ENCODE peak calls at places on chromosomes 1 and 21, in eight cellular contexts. A, F, O, Z, Y, P, E and L are unnamed samples.

GRCh38 chr1:62315387-62315786 is 3.8 kb downstream of the KANK4 start:
- DNase-seq in F (no peak), Z (no peak), P (no peak), O (no peak), E (no peak), A (no peak), Y (no peak), L (no peak)

GRCh38 chr1:173332026-173332425 is 124.9 kb upstream of the TNFSF4 start:
- DNase-seq in Y (peak; percentile 73), A (peak; percentile 25), O (no peak), P (no peak), Z (no peak), E (no peak), F (no peak), L (no peak)

GRCh38 chr1:87129038-87129437 is 199.6 kb upstream of the LMO4 start:
- DNase-seq in F (no peak), Y (no peak), A (no peak), Z (no peak), P (no peak), O (no peak), E (no peak), L (no peak)

GRCh38 chr1:154937051-154937987 is 800 bp upstream of the PMVK start:
- DNase-seq in F (peak; percentile 88), Z (peak; percentile 95), Y (peak; percentile 98), O (peak; percentile 94), A (peak; percentile 92), E (peak; percentile 81), P (peak; percentile 95), L (peak; percentile 88)

GRCh38 chr1:53376041-53376461 is 48.2 kb upstream of the LRP8 start:
- DNase-seq in E (no peak), O (no peak), P (peak; percentile 38), Y (no peak), A (no peak), F (peak; percentile 8), Z (no peak), L (peak; percentile 47)

GRCh38 chr21:46452719-46453118 is 6.0 kb upstream of the DIP2A start:
- DNase-seq in E (no peak), Z (no peak), Y (no peak), F (no peak), P (no peak), A (no peak), O (no peak), L (no peak)

GRCh38 chr21:41228492-41228891 is 60.5 kb downstream of the BACE2 start:
- DNase-seq in Z (no peak), E (no peak), F (no peak), Y (no peak), A (no peak), O (no peak), P (no peak), L (no peak)

GRCh38 chr1:91689586-91690481 is 189.2 kb downstream of the CDC7 start:
- DNase-seq in E (no peak), O (no peak), Y (peak; percentile 28), A (no peak), P (no peak), Z (no peak), F (peak; percentile 36), L (no peak)

GRCh38 chr1:13451399-13451965 is 41.2 kb downstream of the PRAMEF20 start:
- DNase-seq in Z (no peak), P (no peak), E (no peak), Y (no peak), F (no peak), A (no peak), O (no peak), L (no peak)

GRCh38 chr1:192476802-192477298 is 98.7 kb upstream of the RGS1 start:
- DNase-seq in P (no peak), Y (peak; percentile 90), F (no peak), E (peak; percentile 28), A (peak; percentile 44), O (no peak), Z (no peak), L (no peak)

GRCh38 chr21:41559658-41560599 is 52.0 kb upstream of the TMPRSS2 start:
- DNase-seq in O (no peak), Z (no peak), F (no peak), E (no peak), P (no peak), A (no peak), Y (no peak), L (no peak)

GRCh38 chr1:110538082-110538481 is 19.1 kb upstream of the KCNA10 start:
- DNase-seq in P (peak; percentile 19), F (no peak), O (no peak), A (no peak), Z (no peak), E (no peak), Y (no peak), L (no peak)

GRCh38 chr1:226549094-226549936 is 751 bp downstream of the STUM start:
- DNase-seq in O (peak; percentile 40), P (peak; percentile 46), Y (no peak), F (no peak), Z (peak; percentile 12), A (no peak), E (no peak), L (no peak)

GRCh38 chr1:114154963-114155322 is 1.3 kb upstream of the SYT6 start:
- DNase-seq in Z (peak; percentile 45), O (no peak), E (no peak), A (no peak), F (no peak), P (peak; percentile 78), Y (no peak), L (no peak)

GRCh38 chr1:204278973-204279372 is 65.2 kb upstream of the GOLT1A start:
- DNase-seq in Z (no peak), O (no peak), Y (no peak), E (no peak), P (no peak), A (no peak), F (no peak), L (no peak)

GRCh38 chr1:97364086-97364485 is 556.7 kb downstream of the DPYD start:
- DNase-seq in P (no peak), A (no peak), E (no peak), O (no peak), Z (no peak), Y (peak; percentile 41), F (no peak), L (no peak)

GRCh38 chr1:226895644-226896043 is 25.2 kb downstream of the PSEN2 start:
- DNase-seq in Y (no peak), Z (no peak), P (no peak), F (no peak), O (no peak), E (no peak), A (no peak), L (no peak)

GRCh38 chr1:50959303-50959912 is 659 bp downstream of the FAF1 start:
- DNase-seq in P (peak; percentile 49), F (no peak), A (peak; percentile 22), Y (peak; percentile 36), O (no peak), Z (no peak), E (no peak), L (no peak)

GRCh38 chr1:71047635-71048607 is at the start of gene PTGER3:
- DNase-seq in A (peak; percentile 30), F (peak; percentile 89), Z (peak; percentile 83), P (peak; percentile 80), Y (no peak), O (no peak), E (peak; percentile 57), L (no peak)

GRCh38 chr21:15057290-15057689 is 7.5 kb downstream of the NRIP1 start:
- DNase-seq in F (no peak), Z (peak; percentile 28), P (peak; percentile 47), E (no peak), A (no peak), Y (no peak), O (no peak), L (no peak)
- H3K4me1 ChIP-seq in F (peaks cover 91% of the 10 kb centered on the region), Z (peaks cover 66% of the 10 kb centered on the region), P (peaks cover 57% of the 10 kb centered on the region), E (peaks cover 44% of the 10 kb centered on the region), A (peaks cover 98% of the 10 kb centered on the region), Y (peaks cover 5% of the 10 kb centered on the region), O (peaks cover 69% of the 10 kb centered on the region), L (peaks cover 82% of the 10 kb centered on the region)

DNA sequence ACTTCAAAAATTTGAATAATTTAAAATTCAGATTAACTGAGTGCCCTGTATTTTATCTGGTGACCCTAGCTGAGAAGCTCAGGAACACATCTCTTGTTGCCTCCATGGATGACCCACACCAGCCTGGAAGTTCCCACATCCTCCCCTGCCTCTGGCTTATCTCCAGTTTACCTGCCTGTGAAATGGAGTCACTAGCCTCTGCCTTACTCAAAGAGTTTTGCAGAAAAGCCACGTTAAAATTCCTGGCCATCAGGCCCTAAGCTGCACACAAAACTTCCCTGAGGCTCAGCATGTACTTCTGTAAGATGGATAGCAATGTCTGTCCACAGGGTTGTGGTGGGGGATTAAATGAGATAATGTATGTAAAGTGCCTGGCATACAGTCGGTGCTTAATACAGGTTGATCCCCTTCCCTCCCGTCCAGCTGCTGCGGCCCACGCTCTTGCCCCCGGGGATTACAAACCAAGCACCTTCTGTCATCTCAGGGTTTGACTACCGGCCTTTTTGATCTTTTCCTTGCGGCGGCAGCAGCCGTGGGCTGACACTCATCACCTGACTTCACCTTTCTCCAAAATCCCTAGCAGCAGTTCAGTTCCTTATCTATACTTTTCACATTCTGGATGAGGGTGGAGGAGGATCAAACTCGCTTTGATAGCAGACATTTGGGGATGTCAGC is 136.5 kb downstream of the CSMD2 start:
- DNase-seq in O (no peak), P (no peak), Y (no peak), A (no peak), E (no peak), Z (no peak), F (no peak), L (no peak)
- TF ChIP-seq CTCF in O (no peak), P (no peak), Y (no peak), A (no peak), E (no peak), Z (no peak), F (no peak), L (no peak)

DNA sequence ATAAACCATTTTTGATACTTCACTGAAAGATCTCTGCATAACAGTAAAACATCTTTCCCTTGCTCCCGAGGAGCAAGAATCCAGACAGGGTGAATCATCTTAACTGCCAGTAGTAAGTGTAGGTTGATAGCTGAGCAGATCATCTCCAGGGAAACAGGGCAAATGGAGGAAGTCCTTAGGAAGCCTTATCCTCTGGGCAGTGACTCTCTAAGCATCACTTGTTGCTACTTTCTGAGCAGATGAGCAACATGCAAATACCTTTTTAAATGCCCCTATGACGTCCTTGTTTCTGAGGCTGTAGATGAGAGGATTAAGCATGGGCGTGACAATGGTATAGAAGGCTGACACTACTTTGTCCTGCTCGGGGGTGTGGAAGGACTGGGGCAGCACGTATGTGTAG is 8.9 kb downstream of the OR2T11 start:
- DNase-seq in E (no peak), A (no peak), Y (no peak), F (no peak), Z (no peak), O (no peak), P (no peak), L (no peak)
- H3K4me3 ChIP-seq in E (no peak overlapping the region), A (no peak overlapping the region), Y (no peak overlapping the region), F (no peak overlapping the region), Z (no peak overlapping the region), O (no peak overlapping the region), P (no peak overlapping the region), L (no peak overlapping the region)

GRCh38 chr1:55684131-55684650 is 469.0 kb upstream of the USP24 start:
- DNase-seq in E (no peak), P (no peak), Y (no peak), F (no peak), Z (no peak), O (no peak), A (no peak), L (no peak)
- H3K4me1 ChIP-seq in E (no peaks in the 10 kb centered on the region), P (peaks cover 7% of the 10 kb centered on the region), Y (peaks cover 3% of the 10 kb centered on the region), F (no peaks in the 10 kb centered on the region), Z (no peaks in the 10 kb centered on the region), O (peaks cover 21% of the 10 kb centered on the region), A (no peaks in the 10 kb centered on the region), L (no peaks in the 10 kb centered on the region)

GRCh38 chr1:2583871-2584341 is 2.7 kb upstream of the PRXL2B start:
- DNase-seq in Z (peak; percentile 20), O (no peak), F (peak; percentile 60), P (peak; percentile 51), A (no peak), Y (peak; percentile 60), E (no peak), L (no peak)
- TF ChIP-seq CTCF in Z (no peak), O (no peak), F (no peak), P (peak; percentile 0), A (no peak), Y (no peak), E (no peak), L (no peak)